ENCODE peak calls at places on chromosomes 3 and 15, in four cellular contexts. G, V, D and R are unnamed samples.

GRCh38 chr15:55993804-55994539 is 560 bp upstream of the NEDD4 start:
- DNase-seq in V (no peak), D (no peak), G (peak), R (peak)

GRCh38 chr3:27673701-27674100 is 48.4 kb downstream of the EOMES start:
- DNase-seq in D (no peak), V (no peak), G (no peak), R (no peak)

GRCh38 chr15:67196672-67197363 is 57.6 kb downstream of the AAGAB start:
- DNase-seq in G (no peak), D (no peak), V (no peak), R (no peak)

GRCh38 chr15:68800875-68801274 is 19.8 kb downstream of the ANP32A start:
- DNase-seq in V (no peak), D (no peak), G (no peak), R (no peak)

GRCh38 chr3:73243740-73244139 is 182.3 kb downstream of the EBLN2 start:
- DNase-seq in G (no peak), D (no peak), V (no peak), R (no peak)

GRCh38 chr3:182909318-182910040 is 70.9 kb downstream of the DCUN1D1 start:
- DNase-seq in V (no peak), G (peak), D (no peak), R (no peak)

GRCh38 chr15:89075121-89075640 is 13.1 kb upstream of the ABHD2 start:
- DNase-seq in D (no peak), G (no peak), V (no peak), R (no peak)

GRCh38 chr3:50299929-50300680 is 900 bp upstream of the HYAL3 start:
- DNase-seq in V (no peak), G (peak), D (no peak), R (peak)

GRCh38 chr15:39530446-39531342 is 50.2 kb upstream of the THBS1 start:
- DNase-seq in D (no peak), V (no peak), G (peak), R (no peak)

GRCh38 chr3:123586131-123586530 is 1.3 kb upstream of the HACD2 start:
- DNase-seq in G (peak), V (peak), D (peak), R (peak)

GRCh38 chr3:106309274-106309673 is 440.5 kb upstream of the CBLB start:
- DNase-seq in V (no peak), G (no peak), D (no peak), R (no peak)

GRCh38 chr3:126166009-126166408 is 14.4 kb downstream of the ALDH1L1 start:
- DNase-seq in V (no peak), G (no peak), D (no peak), R (no peak)

GRCh38 chr3:50550079-50550736 is 17.3 kb downstream of the C3orf18 start:
- DNase-seq in V (peak), D (peak), G (peak), R (no peak)

GRCh38 chr3:181384970-181385369 is 326.8 kb upstream of the SOX2 start:
- DNase-seq in G (no peak), D (no peak), V (no peak), R (no peak)

GRCh38 chr15:66700412-66700801 is 1.6 kb upstream of the SMAD6 start:
- DNase-seq in G (peak), D (no peak), V (no peak), R (no peak)

GRCh38 chr15:39022532-39023305 is 458.1 kb upstream of the RASGRP1 start:
- DNase-seq in G (peak), D (no peak), V (no peak), R (no peak)

GRCh38 chr3:153714588-153715285 is 406.5 kb upstream of the ARHGEF26 start:
- DNase-seq in G (no peak), D (no peak), V (no peak), R (no peak)

GRCh38 chr15:96322401-96323249 is 7.9 kb upstream of the NR2F2 start:
- DNase-seq in V (no peak), G (no peak), D (no peak), R (no peak)

GRCh38 chr3:104553121-104553520 is 813.6 kb upstream of the ALCAM start:
- DNase-seq in G (no peak), V (no peak), D (no peak), R (no peak)

GRCh38 chr3:63328386-63328785 is 50.3 kb downstream of the SYNPR start:
- DNase-seq in V (no peak), G (no peak), D (no peak), R (no peak)

GRCh38 chr3:41581700-41582099 is 380.2 kb downstream of the ULK4 start:
- DNase-seq in V (no peak), D (no peak), G (no peak), R (no peak)

GRCh38 chr3:159260049-159260662 is 458.3 kb downstream of the MFSD1 start:
- DNase-seq in V (no peak), D (no peak), G (peak), R (peak)

GRCh38 chr3:37861540-37862051 is at the start of gene CTDSPL:
- DNase-seq in G (peak), D (no peak), V (no peak), R (no peak)